ENCODE peak calls at places on chromosomes 5 and 9, in seven cellular contexts. One of them, this sample, is unnamed.

GRCh38 chr9:123679330-123679987 is 250.5 kb downstream of the DENND1A start:
- DNase-seq in psoas muscle: no peak
- DNase-seq in HAP-1: no peak
- DNase-seq in CD4-positive, CD25-positive, alpha-beta regulatory T cell: no peak
- DNase-seq in upper lobe of left lung: no peak
- DNase-seq in Karpas-422: no peak
- DNase-seq in OCI-LY7: peak; percentile 96
- DNase-seq in this sample: no peak

GRCh38 chr5:36720688-36721087 is 114.3 kb downstream of the SLC1A3 start:
- DNase-seq in psoas muscle: no peak
- DNase-seq in CD4-positive, CD25-positive, alpha-beta regulatory T cell: no peak
- DNase-seq in Karpas-422: peak; percentile 75
- DNase-seq in upper lobe of left lung: no peak
- DNase-seq in HAP-1: no peak
- DNase-seq in OCI-LY7: peak; percentile 27
- DNase-seq in this sample: no peak

GRCh38 chr9:88355166-88355565 is 33.1 kb upstream of the SPIN1 start:
- DNase-seq in psoas muscle: no peak
- DNase-seq in HAP-1: no peak
- DNase-seq in upper lobe of left lung: no peak
- DNase-seq in Karpas-422: no peak
- DNase-seq in CD4-positive, CD25-positive, alpha-beta regulatory T cell: no peak
- DNase-seq in OCI-LY7: no peak
- DNase-seq in this sample: no peak

GRCh38 chr5:135100431-135100830 is 66.4 kb upstream of the PITX1 start:
- DNase-seq in psoas muscle: peak; percentile 55
- DNase-seq in OCI-LY7: no peak
- DNase-seq in CD4-positive, CD25-positive, alpha-beta regulatory T cell: no peak
- DNase-seq in HAP-1: no peak
- DNase-seq in Karpas-422: no peak
- DNase-seq in upper lobe of left lung: no peak
- DNase-seq in this sample: no peak

GRCh38 chr5:119287547-119288073 is 68.2 kb upstream of the TNFAIP8 start:
- DNase-seq in Karpas-422: no peak
- DNase-seq in upper lobe of left lung: no peak
- DNase-seq in CD4-positive, CD25-positive, alpha-beta regulatory T cell: no peak
- DNase-seq in HAP-1: no peak
- DNase-seq in OCI-LY7: no peak
- DNase-seq in psoas muscle: no peak
- DNase-seq in this sample: no peak

GRCh38 chr9:4425358-4426045 is 64.8 kb upstream of the SLC1A1 start:
- DNase-seq in OCI-LY7: no peak
- DNase-seq in upper lobe of left lung: no peak
- DNase-seq in CD4-positive, CD25-positive, alpha-beta regulatory T cell: no peak
- DNase-seq in HAP-1: no peak
- DNase-seq in psoas muscle: no peak
- DNase-seq in Karpas-422: no peak
- DNase-seq in this sample: no peak

GRCh38 chr5:763998-764781 is 20.3 kb downstream of the ZDHHC11B start:
- DNase-seq in HAP-1: no peak
- DNase-seq in OCI-LY7: no peak
- DNase-seq in upper lobe of left lung: peak; percentile 22
- DNase-seq in psoas muscle: no peak
- DNase-seq in CD4-positive, CD25-positive, alpha-beta regulatory T cell: no peak
- DNase-seq in Karpas-422: no peak
- DNase-seq in this sample: no peak

GRCh38 chr5:123176224-123176937 is 87.3 kb downstream of the PRDM6 start:
- DNase-seq in psoas muscle: no peak
- DNase-seq in CD4-positive, CD25-positive, alpha-beta regulatory T cell: no peak
- DNase-seq in Karpas-422: no peak
- DNase-seq in HAP-1: no peak
- DNase-seq in upper lobe of left lung: no peak
- DNase-seq in OCI-LY7: no peak
- DNase-seq in this sample: no peak

GRCh38 chr9:33132249-33132772 is 34.8 kb downstream of the B4GALT1 start:
- DNase-seq in psoas muscle: no peak
- DNase-seq in upper lobe of left lung: peak; percentile 44
- DNase-seq in Karpas-422: no peak
- DNase-seq in CD4-positive, CD25-positive, alpha-beta regulatory T cell: no peak
- DNase-seq in HAP-1: no peak
- DNase-seq in OCI-LY7: no peak
- DNase-seq in this sample: no peak

GRCh38 chr9:2477755-2478154 is 143.8 kb upstream of the VLDLR start:
- DNase-seq in Karpas-422: no peak
- DNase-seq in OCI-LY7: no peak
- DNase-seq in CD4-positive, CD25-positive, alpha-beta regulatory T cell: no peak
- DNase-seq in upper lobe of left lung: no peak
- DNase-seq in psoas muscle: no peak
- DNase-seq in HAP-1: no peak
- DNase-seq in this sample: no peak

GRCh38 chr9:69822091-69822750 is 1.6 kb downstream of the CFAP95 start:
- DNase-seq in Karpas-422: peak; percentile 48
- DNase-seq in psoas muscle: no peak
- DNase-seq in CD4-positive, CD25-positive, alpha-beta regulatory T cell: no peak
- DNase-seq in HAP-1: peak; percentile 92
- DNase-seq in OCI-LY7: no peak
- DNase-seq in upper lobe of left lung: no peak
- DNase-seq in this sample: no peak

GRCh38 chr5:131275996-131276535 is 12.2 kb downstream of the CDC42SE2 start:
- DNase-seq in HAP-1: no peak
- DNase-seq in CD4-positive, CD25-positive, alpha-beta regulatory T cell: no peak
- DNase-seq in upper lobe of left lung: no peak
- DNase-seq in OCI-LY7: peak; percentile 29
- DNase-seq in psoas muscle: no peak
- DNase-seq in Karpas-422: no peak
- DNase-seq in this sample: no peak

GRCh38 chr5:110925398-110925797 is 146.1 kb upstream of the TSLP start:
- DNase-seq in OCI-LY7: no peak
- DNase-seq in psoas muscle: no peak
- DNase-seq in Karpas-422: no peak
- DNase-seq in CD4-positive, CD25-positive, alpha-beta regulatory T cell: no peak
- DNase-seq in upper lobe of left lung: no peak
- DNase-seq in HAP-1: no peak
- DNase-seq in this sample: no peak

GRCh38 chr5:123036391-123037103 is at the start of gene PPIC:
- DNase-seq in Karpas-422: no peak
- DNase-seq in OCI-LY7: no peak
- DNase-seq in psoas muscle: peak; percentile 93
- DNase-seq in upper lobe of left lung: peak; percentile 87
- DNase-seq in CD4-positive, CD25-positive, alpha-beta regulatory T cell: no peak
- DNase-seq in HAP-1: peak; percentile 70
- DNase-seq in this sample: no peak

GRCh38 chr9:93649610-93650261 is 73.4 kb downstream of the PHF2 start:
- DNase-seq in CD4-positive, CD25-positive, alpha-beta regulatory T cell: no peak
- DNase-seq in psoas muscle: no peak
- DNase-seq in upper lobe of left lung: peak; percentile 17
- DNase-seq in OCI-LY7: no peak
- DNase-seq in HAP-1: no peak
- DNase-seq in Karpas-422: no peak
- DNase-seq in this sample: no peak

GRCh38 chr9:116100711-116101111 is 52.9 kb upstream of the PAPPA start:
- DNase-seq in upper lobe of left lung: no peak
- DNase-seq in psoas muscle: no peak
- DNase-seq in HAP-1: no peak
- DNase-seq in OCI-LY7: no peak
- DNase-seq in Karpas-422: no peak
- DNase-seq in CD4-positive, CD25-positive, alpha-beta regulatory T cell: no peak
- DNase-seq in this sample: no peak

GRCh38 chr9:129336130-129336528 is 158.1 kb upstream of the IER5L start:
- DNase-seq in HAP-1: no peak
- DNase-seq in CD4-positive, CD25-positive, alpha-beta regulatory T cell: no peak
- DNase-seq in OCI-LY7: no peak
- DNase-seq in upper lobe of left lung: no peak
- DNase-seq in psoas muscle: no peak
- DNase-seq in Karpas-422: no peak
- DNase-seq in this sample: no peak

GRCh38 chr9:7348692-7349091 is 450.9 kb downstream of the DMAC1 start:
- DNase-seq in psoas muscle: no peak
- DNase-seq in Karpas-422: no peak
- DNase-seq in HAP-1: no peak
- DNase-seq in CD4-positive, CD25-positive, alpha-beta regulatory T cell: no peak
- DNase-seq in OCI-LY7: no peak
- DNase-seq in upper lobe of left lung: no peak
- DNase-seq in this sample: no peak

GRCh38 chr5:961711-962240 is 46.8 kb upstream of the NKD2 start:
- DNase-seq in CD4-positive, CD25-positive, alpha-beta regulatory T cell: no peak
- DNase-seq in upper lobe of left lung: no peak
- DNase-seq in psoas muscle: peak; percentile 46
- DNase-seq in HAP-1: no peak
- DNase-seq in OCI-LY7: no peak
- DNase-seq in Karpas-422: no peak
- DNase-seq in this sample: no peak

GRCh38 chr5:154205441-154206117 is 15.0 kb downstream of the GALNT10 start:
- DNase-seq in psoas muscle: no peak
- DNase-seq in HAP-1: no peak
- DNase-seq in Karpas-422: no peak
- DNase-seq in CD4-positive, CD25-positive, alpha-beta regulatory T cell: no peak
- DNase-seq in upper lobe of left lung: no peak
- DNase-seq in OCI-LY7: no peak
- DNase-seq in this sample: no peak

GRCh38 chr9:127428348-127428747 is 4.2 kb downstream of the ZNF79 start:
- DNase-seq in psoas muscle: no peak
- DNase-seq in Karpas-422: no peak
- DNase-seq in HAP-1: no peak
- DNase-seq in CD4-positive, CD25-positive, alpha-beta regulatory T cell: no peak
- DNase-seq in upper lobe of left lung: no peak
- DNase-seq in OCI-LY7: no peak
- DNase-seq in this sample: no peak

GRCh38 chr9:94761506-94761905 is 35.0 kb downstream of the AOPEP start:
- DNase-seq in psoas muscle: no peak
- DNase-seq in HAP-1: no peak
- DNase-seq in OCI-LY7: no peak
- DNase-seq in upper lobe of left lung: no peak
- DNase-seq in CD4-positive, CD25-positive, alpha-beta regulatory T cell: no peak
- DNase-seq in Karpas-422: no peak
- DNase-seq in this sample: no peak

GRCh38 chr9:846852-847251 is 5.4 kb downstream of the DMRT1 start:
- DNase-seq in upper lobe of left lung: no peak
- DNase-seq in CD4-positive, CD25-positive, alpha-beta regulatory T cell: no peak
- DNase-seq in OCI-LY7: no peak
- DNase-seq in HAP-1: no peak
- DNase-seq in Karpas-422: no peak
- DNase-seq in psoas muscle: no peak
- DNase-seq in this sample: no peak

GRCh38 chr9:125694478-125694877 is 12.5 kb downstream of the MAPKAP1 start:
- DNase-seq in Karpas-422: no peak
- DNase-seq in CD4-positive, CD25-positive, alpha-beta regulatory T cell: no peak
- DNase-seq in psoas muscle: no peak
- DNase-seq in HAP-1: peak; percentile 84
- DNase-seq in OCI-LY7: no peak
- DNase-seq in upper lobe of left lung: no peak
- DNase-seq in this sample: no peak

GRCh38 chr9:89878687-89879086 is 273.9 kb downstream of the GADD45G start:
- DNase-seq in CD4-positive, CD25-positive, alpha-beta regulatory T cell: no peak
- DNase-seq in OCI-LY7: no peak
- DNase-seq in Karpas-422: no peak
- DNase-seq in psoas muscle: peak; percentile 95
- DNase-seq in HAP-1: no peak
- DNase-seq in upper lobe of left lung: peak; percentile 62
- DNase-seq in this sample: no peak

GRCh38 chr9:94714494-94714893 is 12.0 kb upstream of the AOPEP start:
- DNase-seq in psoas muscle: no peak
- DNase-seq in CD4-positive, CD25-positive, alpha-beta regulatory T cell: no peak
- DNase-seq in upper lobe of left lung: no peak
- DNase-seq in Karpas-422: no peak
- DNase-seq in OCI-LY7: no peak
- DNase-seq in HAP-1: no peak
- DNase-seq in this sample: no peak

DNA sequence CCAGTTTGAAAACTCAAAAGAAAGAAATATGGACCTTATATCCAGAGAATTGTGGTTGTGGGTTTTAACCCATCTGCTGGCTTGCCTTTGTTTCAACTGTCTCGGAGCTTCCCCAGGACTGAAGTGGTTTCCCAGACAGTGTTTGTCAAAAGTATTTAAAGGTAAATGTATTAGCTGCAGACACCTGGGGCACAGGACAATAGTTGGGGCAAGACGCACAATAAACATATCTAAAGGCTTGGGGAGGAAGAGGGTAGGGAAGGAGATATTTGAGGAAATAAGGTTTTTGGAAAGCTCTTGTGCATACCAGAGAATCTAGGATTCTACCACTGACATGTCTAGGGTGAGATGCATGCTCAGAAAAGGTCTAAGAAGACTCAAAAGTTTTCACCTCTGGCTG is 99.0 kb downstream of the ADAMTS2 start:
- DNase-seq in HAP-1: no peak
- DNase-seq in upper lobe of left lung: no peak
- DNase-seq in CD4-positive, CD25-positive, alpha-beta regulatory T cell: no peak
- DNase-seq in OCI-LY7: no peak
- DNase-seq in psoas muscle: no peak
- DNase-seq in Karpas-422: no peak
- DNase-seq in this sample: no peak
- H3K4me3 ChIP-seq in HAP-1: no peak overlapping the region
- H3K4me3 ChIP-seq in upper lobe of left lung: no peak overlapping the region
- H3K4me3 ChIP-seq in CD4-positive, CD25-positive, alpha-beta regulatory T cell: no peak overlapping the region
- H3K4me3 ChIP-seq in OCI-LY7: no peak overlapping the region
- H3K4me3 ChIP-seq in psoas muscle: no peak overlapping the region
- H3K4me3 ChIP-seq in Karpas-422: no peak overlapping the region
- H3K4me3 ChIP-seq in this sample: no peak overlapping the region

GRCh38 chr5:73625314-73625904 is 587 bp upstream of the ARHGEF28 start:
- DNase-seq in upper lobe of left lung: peak; percentile 26
- DNase-seq in Karpas-422: no peak
- DNase-seq in OCI-LY7: no peak
- DNase-seq in HAP-1: no peak
- DNase-seq in psoas muscle: no peak
- DNase-seq in CD4-positive, CD25-positive, alpha-beta regulatory T cell: no peak
- DNase-seq in this sample: no peak
- H3K4me1 ChIP-seq in upper lobe of left lung: peaks cover 15% of the 10 kb centered on the region
- H3K4me1 ChIP-seq in Karpas-422: no peaks in the 10 kb centered on the region
- H3K4me1 ChIP-seq in OCI-LY7: no peaks in the 10 kb centered on the region
- H3K4me1 ChIP-seq in HAP-1: peaks cover 2% of the 10 kb centered on the region
- H3K4me1 ChIP-seq in psoas muscle: peaks cover 5% of the 10 kb centered on the region
- H3K4me1 ChIP-seq in CD4-positive, CD25-positive, alpha-beta regulatory T cell: peaks cover 13% of the 10 kb centered on the region
- H3K4me1 ChIP-seq in this sample: no peaks in the 10 kb centered on the region

GRCh38 chr9:13213998-13214397 is 65.5 kb downstream of the MPDZ start:
- DNase-seq in Karpas-422: no peak
- DNase-seq in HAP-1: no peak
- DNase-seq in upper lobe of left lung: no peak
- DNase-seq in psoas muscle: no peak
- DNase-seq in OCI-LY7: no peak
- DNase-seq in CD4-positive, CD25-positive, alpha-beta regulatory T cell: no peak
- DNase-seq in this sample: no peak
- H3K36me3 ChIP-seq in Karpas-422: no peaks in the 10 kb centered on the region
- H3K36me3 ChIP-seq in HAP-1: no peaks in the 10 kb centered on the region
- H3K36me3 ChIP-seq in upper lobe of left lung: no peaks in the 10 kb centered on the region
- H3K36me3 ChIP-seq in psoas muscle: peaks cover 48% of the 10 kb centered on the region
- H3K36me3 ChIP-seq in OCI-LY7: no peaks in the 10 kb centered on the region
- H3K36me3 ChIP-seq in CD4-positive, CD25-positive, alpha-beta regulatory T cell: no peaks in the 10 kb centered on the region
- H3K36me3 ChIP-seq in this sample: no peaks in the 10 kb centered on the region

DNA sequence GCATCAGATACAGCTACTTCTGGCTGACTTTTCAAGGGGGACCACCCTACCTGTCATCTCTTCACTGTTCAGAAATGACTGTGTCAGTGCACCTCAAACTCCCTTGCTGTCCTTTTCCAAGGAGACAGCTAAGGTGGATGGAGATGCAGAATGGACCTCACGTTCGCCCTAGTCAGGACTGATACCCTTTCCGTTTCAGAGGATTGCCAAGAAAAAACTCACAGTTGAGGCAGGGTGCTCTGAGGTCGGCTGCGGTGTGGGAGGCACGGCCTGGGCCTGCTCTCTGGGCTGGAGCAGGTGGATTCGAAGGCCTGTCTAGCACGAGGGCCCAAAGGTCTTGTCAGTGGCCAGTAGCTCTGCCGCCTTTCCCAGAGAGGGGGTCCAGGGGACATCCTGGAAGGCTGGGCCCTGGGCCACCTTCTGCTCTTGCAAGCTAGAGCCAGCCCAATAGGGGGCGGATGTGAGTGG is 2.2 kb upstream of the MSMP start:
- DNase-seq in psoas muscle: peak; percentile 81
- DNase-seq in HAP-1: no peak
- DNase-seq in Karpas-422: no peak
- DNase-seq in CD4-positive, CD25-positive, alpha-beta regulatory T cell: no peak
- DNase-seq in OCI-LY7: no peak
- DNase-seq in upper lobe of left lung: peak; percentile 73
- DNase-seq in this sample: no peak
- H3K4me3 ChIP-seq in psoas muscle: peak overlapping the region; percentile 82
- H3K4me3 ChIP-seq in HAP-1: peak overlapping the region; percentile 69
- H3K4me3 ChIP-seq in Karpas-422: peak overlapping the region; percentile 87
- H3K4me3 ChIP-seq in CD4-positive, CD25-positive, alpha-beta regulatory T cell: peak overlapping the region; percentile 84
- H3K4me3 ChIP-seq in OCI-LY7: peak overlapping the region; percentile 74
- H3K4me3 ChIP-seq in upper lobe of left lung: peak overlapping the region; percentile 72
- H3K4me3 ChIP-seq in this sample: peak overlapping the region; percentile 42

This sample was measured in iPS DF 6.9.